ENCODE peak calls at places on chromosome 15, in four cellular contexts. S is H1, T is endothelial cell of umbilical vein, B is GM23338. F is an unnamed sample.

GRCh38 chr15:59991919-59992318 is 12.2 kb upstream of the FOXB1 start:
- DNase-seq in S (no peak), T (no peak), B (no peak), F (no peak)

GRCh38 chr15:54776410-54776809 is 420.3 kb downstream of the RSL24D1 start:
- DNase-seq in S (no peak), T (no peak), B (no peak), F (no peak)

GRCh38 chr15:53404930-53405493 is 354.5 kb downstream of the WDR72 start:
- DNase-seq in S (no peak), T (no peak), B (no peak), F (no peak)

GRCh38 chr15:52348056-52348745 is 52.6 kb upstream of the MYO5C start:
- DNase-seq in S (no peak), T (no peak), B (no peak), F (no peak)

GRCh38 chr15:67559158-67559557 is 16.7 kb downstream of the MAP2K5 start:
- DNase-seq in S (no peak), T (no peak), B (no peak), F (no peak)

GRCh38 chr15:38671675-38672141 is 107.1 kb upstream of the RASGRP1 start:
- DNase-seq in S (no peak), T (no peak), B (no peak), F (no peak)

GRCh38 chr15:57444877-57445513 is 68.7 kb downstream of the CGNL1 start:
- DNase-seq in S (no peak), T (peak), B (no peak), F (no peak)

GRCh38 chr15:31278544-31279220 is 48.0 kb upstream of the KLF13 start:
- DNase-seq in S (peak), T (no peak), B (no peak), F (no peak)

GRCh38 chr15:73346735-73347312 is 21.9 kb downstream of the HCN4 start:
- DNase-seq in S (peak), T (peak), B (peak), F (peak)

GRCh38 chr15:57148236-57148635 is 228.1 kb upstream of the CGNL1 start:
- DNase-seq in S (no peak), T (no peak), B (no peak), F (no peak)

GRCh38 chr15:32974691-32975090 is 219.8 kb downstream of the FMN1 start:
- DNase-seq in S (no peak), T (no peak), B (no peak), F (no peak)

GRCh38 chr15:32981536-32981935 is 213.0 kb downstream of the FMN1 start:
- DNase-seq in S (no peak), T (no peak), B (no peak), F (no peak)

GRCh38 chr15:32982001-32982400 is 212.5 kb downstream of the FMN1 start:
- DNase-seq in S (no peak), T (no peak), B (no peak), F (no peak)

GRCh38 chr15:32983679-32984078 is 210.8 kb downstream of the FMN1 start:
- DNase-seq in S (no peak), T (no peak), B (no peak), F (no peak)

DNA sequence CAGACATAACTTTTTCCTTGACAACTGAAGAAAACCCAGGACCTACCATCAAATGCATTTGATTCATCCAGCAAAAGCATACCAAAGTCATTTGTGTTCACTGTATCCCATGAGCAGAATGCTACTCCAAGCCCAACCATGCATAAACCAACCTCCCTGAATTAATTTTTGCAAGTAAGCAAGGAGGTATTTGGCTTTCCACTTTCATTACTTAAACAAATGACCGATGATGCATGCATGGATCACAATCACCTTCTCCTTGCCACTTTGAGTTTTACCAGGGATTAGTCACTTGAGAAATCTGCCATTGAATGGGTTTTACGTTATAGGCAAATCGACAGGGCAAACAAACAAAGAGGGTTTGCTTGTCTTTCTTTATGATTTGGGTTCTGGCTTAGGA is 214.8 kb downstream of the FMN1 start:
- DNase-seq in S (no peak), T (no peak), B (no peak), F (no peak)
- TF ChIP-seq POLR2AphosphoS5 in S (no peak), T (no peak), B (no peak), F (no peak)

DNA sequence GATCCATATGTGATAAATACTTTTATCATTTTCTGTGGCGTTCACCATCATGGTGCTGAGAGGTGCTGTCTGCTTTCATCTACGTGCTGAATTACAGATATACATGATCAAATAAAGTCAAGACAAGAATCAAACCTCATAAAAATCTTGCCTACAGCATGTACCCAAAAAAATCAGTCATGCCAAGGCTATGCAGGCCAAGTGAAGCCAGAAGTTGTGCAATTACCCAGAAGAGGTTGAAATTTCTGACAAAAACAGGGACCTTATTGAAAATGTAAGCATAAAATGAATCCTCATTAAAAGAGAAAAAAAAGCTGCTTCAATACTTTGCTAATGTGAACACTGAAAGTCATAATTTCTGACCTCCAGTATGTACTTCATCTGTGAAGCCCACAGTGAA is 10.7 kb upstream of the MEF2A start:
- DNase-seq in S (no peak), T (no peak), B (no peak), F (no peak)
- TF ChIP-seq POLR2AphosphoS5 in S (no peak), T (no peak), B (no peak), F (no peak)

GRCh38 chr15:78108300-78109084 is 16.1 kb downstream of the SH2D7 start:
- DNase-seq in S (peak), T (peak), B (peak), F (peak)
- TF ChIP-seq POLR2AphosphoS5 in S (no peak), T (no peak), B (no peak), F (no peak)

DNA sequence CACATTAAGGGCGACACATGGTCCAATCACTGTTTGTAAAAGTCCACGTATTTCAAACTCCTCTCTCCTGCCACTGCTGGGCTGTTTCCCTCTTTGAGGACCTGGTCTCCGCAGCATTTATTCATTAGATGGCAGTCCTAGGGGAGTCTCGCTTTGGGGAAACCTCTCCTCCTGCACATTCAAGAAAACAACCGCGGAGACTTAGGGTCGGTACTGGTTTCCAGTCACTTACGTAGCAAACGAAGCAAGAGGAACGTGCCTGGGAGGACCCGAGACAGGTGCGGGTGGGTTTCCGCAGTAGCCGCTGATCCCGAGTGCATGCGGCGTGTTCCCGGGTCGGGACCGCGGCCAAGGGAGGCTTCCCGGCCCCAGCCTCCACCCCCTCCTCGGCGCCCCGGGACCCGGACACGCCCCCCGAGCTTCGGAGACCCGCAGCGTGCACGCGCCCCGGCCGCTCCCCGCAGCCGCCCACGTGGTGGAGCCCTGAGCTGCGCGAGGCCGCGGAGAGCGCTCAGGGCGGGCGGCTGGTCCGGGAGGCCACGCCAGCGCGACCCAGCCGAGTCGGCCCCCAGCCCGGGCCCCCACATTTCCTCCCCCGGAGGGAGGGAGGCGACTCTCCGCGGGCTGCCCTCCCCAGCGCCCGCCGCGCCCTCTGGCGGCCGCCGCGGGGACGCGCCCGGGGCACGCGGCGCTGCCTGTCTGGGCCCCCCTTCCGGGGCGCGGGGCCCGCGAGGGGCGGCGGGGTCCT is 1.1 kb upstream of the IGF1R start:
- DNase-seq in S (peak), T (peak), B (peak), F (peak)
- TF ChIP-seq POLR2AphosphoS5 in S (peak), T (no peak), B (peak), F (no peak)

GRCh38 chr15:50767332-50767861 is 1.9 kb upstream of the SPPL2A start:
- DNase-seq in S (no peak), T (no peak), B (no peak), F (no peak)
- TF ChIP-seq POLR2AphosphoS5 in S (no peak), T (no peak), B (no peak), F (no peak)

DNA sequence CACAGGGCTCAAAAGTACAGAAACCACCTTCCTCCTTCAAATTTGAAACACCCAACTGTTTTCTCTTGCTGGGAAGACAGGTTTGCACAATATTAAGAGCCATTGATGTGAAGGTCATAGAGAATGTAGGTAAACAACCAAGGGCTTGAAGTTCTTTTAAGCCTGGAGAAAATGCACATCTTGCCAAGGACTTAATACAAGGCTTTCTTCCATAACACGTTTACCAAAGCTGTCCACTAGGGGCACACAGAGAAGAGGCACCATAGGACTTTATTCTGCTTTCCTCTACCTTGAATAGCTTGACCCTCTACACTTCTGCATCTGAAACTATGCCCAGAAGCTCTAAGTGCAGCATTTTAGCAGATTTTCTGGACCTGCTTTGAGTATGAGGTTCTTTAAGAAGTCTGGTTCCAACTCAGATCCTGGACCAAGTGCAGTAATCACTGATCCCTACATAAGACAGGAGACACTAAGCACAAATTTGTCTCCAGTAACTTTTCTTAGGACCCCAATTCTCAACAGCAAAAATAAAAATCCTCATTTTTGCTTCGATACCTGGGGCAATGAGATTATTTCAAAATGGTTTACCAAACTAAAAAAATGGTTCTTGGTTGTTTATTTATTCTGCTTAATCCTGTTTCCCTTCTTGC is 138.0 kb downstream of the FBN1 start:
- DNase-seq in S (no peak), T (peak), B (peak), F (no peak)
- TF ChIP-seq POLR2AphosphoS5 in S (no peak), T (no peak), B (no peak), F (no peak)

DNA sequence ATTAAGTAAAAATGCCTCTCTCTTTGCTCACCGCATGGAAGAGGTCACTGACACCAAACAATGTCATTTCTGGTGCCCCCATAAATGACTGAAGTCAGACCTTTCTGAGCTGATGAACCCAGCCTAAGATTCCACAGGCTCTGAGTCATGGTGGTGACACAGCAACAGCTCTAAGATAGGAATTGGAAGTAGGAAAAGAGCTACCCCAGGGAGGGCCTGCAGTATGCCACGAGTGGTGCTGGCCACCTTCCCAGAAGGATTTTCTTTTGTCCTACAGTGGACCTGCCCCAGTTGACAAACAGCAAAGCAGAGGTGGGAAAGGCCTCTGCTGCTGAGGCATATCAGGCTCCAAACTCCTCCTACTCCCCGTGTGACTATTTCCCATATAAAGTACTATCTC is 208.1 kb downstream of the MINAR1 start:
- DNase-seq in S (no peak), T (peak), B (no peak), F (no peak)
- TF ChIP-seq POLR2AphosphoS5 in S (no peak), T (peak), B (no peak), F (no peak)

GRCh38 chr15:75038948-75039533 is 15.7 kb downstream of the PPCDC start:
- DNase-seq in S (no peak), T (no peak), B (no peak), F (no peak)

GRCh38 chr15:75042730-75043508 is 19.5 kb downstream of the PPCDC start:
- DNase-seq in S (peak), T (peak), B (peak), F (peak)

GRCh38 chr15:75045332-75046015 is 22.1 kb downstream of the PPCDC start:
- DNase-seq in S (no peak), T (no peak), B (no peak), F (no peak)

GRCh38 chr15:75044258-75044878 is 21.0 kb downstream of the PPCDC start:
- DNase-seq in S (no peak), T (no peak), B (no peak), F (no peak)

DNA sequence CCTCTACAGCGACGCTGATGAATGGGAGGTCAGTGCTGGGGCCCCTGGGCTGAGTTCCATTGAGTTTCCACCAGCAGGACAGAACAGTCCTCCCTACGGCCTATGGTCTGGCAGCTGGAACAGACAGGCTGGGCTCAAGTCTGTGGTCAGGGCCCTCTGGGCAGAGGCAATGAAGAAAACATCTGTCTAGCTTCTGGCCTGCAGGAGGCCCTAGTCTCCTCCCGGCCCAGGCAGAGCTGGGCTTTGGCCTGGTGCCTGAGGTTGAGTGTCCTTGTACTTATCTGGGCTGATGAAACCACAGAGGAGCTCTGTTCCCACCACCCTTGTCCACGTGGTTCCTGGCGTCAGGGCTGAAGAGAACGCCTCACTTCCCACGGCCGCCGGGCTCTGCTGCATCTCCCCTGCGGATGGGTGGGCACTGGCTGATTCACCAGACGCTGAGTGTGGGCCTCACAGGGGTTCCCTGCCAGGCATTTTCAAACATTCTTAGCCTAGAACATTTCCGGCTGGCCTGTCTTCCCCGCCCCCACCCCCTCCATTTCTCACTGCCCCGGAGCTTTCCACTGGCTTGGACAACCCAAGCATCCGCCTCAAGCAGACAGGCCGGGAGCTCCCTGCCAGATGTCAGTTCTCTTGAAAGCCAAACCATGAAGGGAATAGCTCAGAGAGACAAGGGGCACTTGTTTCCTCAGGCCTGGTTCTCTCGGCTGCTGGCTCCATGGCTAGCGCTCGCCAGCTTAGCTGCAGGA is 20.3 kb downstream of the PPCDC start:
- DNase-seq in S (no peak), T (peak), B (no peak), F (no peak)
- TF ChIP-seq POLR2AphosphoS5 in S (no peak), T (peak), B (no peak), F (peak)

GRCh38 chr15:100869151-100869999 is 10.3 kb upstream of the ALDH1A3 start:
- DNase-seq in S (peak), T (no peak), B (peak), F (no peak)
- TF ChIP-seq POLR2AphosphoS5 in S (no peak), T (no peak), B (no peak), F (no peak)

DNA sequence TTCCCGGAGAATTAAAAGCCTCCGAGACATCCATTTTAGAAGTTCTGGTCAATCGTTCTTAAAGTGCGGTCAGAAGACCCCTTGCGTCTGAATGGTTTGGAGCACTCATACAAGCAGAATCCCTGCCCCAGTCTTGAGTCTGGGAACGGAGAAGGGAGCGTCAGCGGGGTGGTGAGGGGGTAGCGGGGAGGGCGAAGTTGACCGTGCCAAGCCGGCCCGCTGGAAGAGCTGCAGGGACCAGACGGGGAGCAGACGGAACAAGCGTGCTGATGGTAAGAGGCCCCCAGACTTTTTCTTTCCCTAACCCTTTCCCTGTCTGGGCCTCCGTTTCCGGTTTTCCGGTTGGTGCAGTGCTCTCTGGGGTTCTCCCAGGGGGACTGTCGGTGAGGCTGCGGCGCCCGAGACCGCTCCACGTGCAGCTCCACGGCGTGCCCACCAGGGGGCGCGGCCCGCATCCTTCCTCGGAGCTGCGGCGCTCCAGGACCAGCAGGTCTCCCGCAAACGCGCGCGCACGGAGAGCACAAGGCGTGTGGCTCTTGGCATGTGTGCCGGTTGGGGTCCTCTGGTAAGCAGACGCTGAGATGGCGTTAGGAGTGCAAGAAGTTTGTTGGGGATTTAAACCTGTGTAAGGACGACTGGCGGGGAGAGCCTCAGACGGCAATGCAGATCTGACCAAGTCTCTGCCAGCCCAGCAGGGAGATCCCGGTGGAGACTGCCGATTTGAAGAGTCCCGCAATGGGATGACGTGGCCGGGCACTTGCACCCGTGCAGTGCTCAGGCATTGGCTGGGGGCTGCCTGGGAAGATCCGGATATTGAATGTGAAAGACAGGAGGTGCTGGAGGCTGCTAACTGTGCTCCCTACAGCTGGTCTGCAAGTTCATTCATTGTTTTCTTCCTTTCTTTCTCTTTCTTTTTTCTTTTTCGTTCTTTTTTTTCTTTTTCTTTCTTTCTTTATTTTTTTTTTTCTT is 19.2 kb upstream of the CORO2B start:
- DNase-seq in S (peak), T (peak), B (peak), F (peak)
- TF ChIP-seq POLR2AphosphoS5 in S (no peak), T (no peak), B (peak), F (no peak)